ENCODE peak calls at places on chromosomes 6 and 20, in six cellular contexts. Z, B, X, I, T and G are unnamed samples. For H3K9me3 and H3K4me1, the result is how much of the 10 kb centered on the place peaks cover.

GRCh38 chr20:35561671-35562070 is 19.8 kb downstream of the ERGIC3 start:
- DNase-seq in I (no peak), Z (peak), B (no peak), T (no peak), X (no peak), G (no peak)

GRCh38 chr6:23031986-23032385 is 462.6 kb downstream of the HDGFL1 start:
- DNase-seq in I (no peak), T (no peak), B (no peak), X (no peak), Z (no peak), G (no peak)

GRCh38 chr20:56702931-56703840 is 74.1 kb downstream of the TFAP2C start:
- DNase-seq in T (no peak), I (no peak), B (no peak), Z (no peak), X (no peak), G (no peak)

GRCh38 chr6:88565836-88566235 is 397.6 kb downstream of the RNGTT start:
- DNase-seq in X (no peak), I (no peak), Z (no peak), B (no peak), T (no peak), G (no peak)

GRCh38 chr6:56727097-56727845 is 84.6 kb upstream of the DST start:
- DNase-seq in Z (no peak), B (no peak), T (no peak), X (no peak), I (no peak), G (no peak)

GRCh38 chr6:125790403-125791150 is at the start of gene NCOA7:
- DNase-seq in Z (peak), T (peak), B (peak), X (peak), I (peak), G (peak)

GRCh38 chr6:32107447-32107846 is 1.7 kb downstream of the TNXB start:
- DNase-seq in X (no peak), Z (no peak), B (peak), I (no peak), T (no peak), G (no peak)

GRCh38 chr20:42095221-42095620 is 477.0 kb upstream of the CHD6 start:
- DNase-seq in Z (no peak), X (no peak), B (no peak), I (no peak), T (no peak), G (no peak)

GRCh38 chr6:156021746-156022396 is 566.2 kb upstream of the NOX3 start:
- DNase-seq in I (no peak), X (no peak), T (no peak), Z (no peak), B (no peak), G (no peak)

GRCh38 chr6:7909323-7910276 is 988 bp downstream of the TXNDC5 start:
- DNase-seq in B (no peak), T (peak), I (peak), Z (peak), X (peak), G (peak)

GRCh38 chr6:40957616-40958492 is 81.2 kb downstream of the UNC5CL start:
- DNase-seq in X (no peak), B (no peak), Z (no peak), I (no peak), T (no peak), G (no peak)

GRCh38 chr6:2639876-2640275 is 110.8 kb downstream of the MYLK4 start:
- DNase-seq in B (no peak), I (no peak), T (no peak), Z (no peak), X (no peak), G (no peak)

GRCh38 chr6:37283786-37284185 is 25.8 kb upstream of the TMEM217 start:
- DNase-seq in X (peak), Z (peak), T (no peak), B (peak), I (peak), G (no peak)

GRCh38 chr20:39853664-39854063 is 835.4 kb downstream of the MAFB start:
- DNase-seq in B (no peak), Z (no peak), X (no peak), T (no peak), I (no peak), G (no peak)

GRCh38 chr6:143049611-143050010 is 11.1 kb upstream of the AIG1 start:
- DNase-seq in I (peak), B (no peak), T (no peak), Z (no peak), X (no peak), G (no peak)

GRCh38 chr6:33759887-33760629 is 13.4 kb upstream of the IP6K3 start:
- DNase-seq in X (no peak), I (no peak), T (no peak), Z (no peak), B (no peak), G (no peak)

GRCh38 chr6:141464490-141464889 is 668.2 kb upstream of the GJE1 start:
- DNase-seq in Z (no peak), T (no peak), I (no peak), X (no peak), B (no peak), G (no peak)

GRCh38 chr6:35213824-35214756 is at the start of gene SCUBE3:
- DNase-seq in B (no peak), I (peak), X (peak), T (peak), Z (no peak), G (peak)

GRCh38 chr20:35451295-35451694 is 4.1 kb upstream of the CEP250 start:
- DNase-seq in X (no peak), Z (no peak), T (peak), B (no peak), I (no peak), G (no peak)

GRCh38 chr20:49851234-49851755 is 38.7 kb downstream of the SLC9A8 start:
- DNase-seq in Z (no peak), I (no peak), B (peak), T (no peak), X (no peak), G (no peak)

GRCh38 chr20:45358282-45359068 is 4.5 kb upstream of the SYS1 start:
- DNase-seq in I (no peak), X (peak), B (peak), T (no peak), Z (peak), G (no peak)

GRCh38 chr6:89777455-89777854 is 42.1 kb downstream of the MDN1 start:
- DNase-seq in T (no peak), X (no peak), Z (no peak), B (no peak), I (no peak), G (no peak)

GRCh38 chr20:32753731-32754130 is 8.5 kb upstream of the DNMT3B start:
- DNase-seq in X (no peak), B (no peak), T (no peak), Z (no peak), I (no peak), G (no peak)

GRCh38 chr20:5073154-5074049 is 46.4 kb downstream of the PCNA start:
- DNase-seq in T (peak), X (peak), Z (peak), I (peak), B (peak), G (no peak)

GRCh38 chr20:45461225-45461624 is 8.3 kb upstream of the WFDC2 start:
- DNase-seq in Z (no peak), X (no peak), B (no peak), T (no peak), I (no peak), G (no peak)

GRCh38 chr6:41077536-41077935 is 4.8 kb downstream of the NFYA start:
- DNase-seq in T (no peak), X (no peak), B (no peak), Z (no peak), I (no peak), G (no peak)

DNA sequence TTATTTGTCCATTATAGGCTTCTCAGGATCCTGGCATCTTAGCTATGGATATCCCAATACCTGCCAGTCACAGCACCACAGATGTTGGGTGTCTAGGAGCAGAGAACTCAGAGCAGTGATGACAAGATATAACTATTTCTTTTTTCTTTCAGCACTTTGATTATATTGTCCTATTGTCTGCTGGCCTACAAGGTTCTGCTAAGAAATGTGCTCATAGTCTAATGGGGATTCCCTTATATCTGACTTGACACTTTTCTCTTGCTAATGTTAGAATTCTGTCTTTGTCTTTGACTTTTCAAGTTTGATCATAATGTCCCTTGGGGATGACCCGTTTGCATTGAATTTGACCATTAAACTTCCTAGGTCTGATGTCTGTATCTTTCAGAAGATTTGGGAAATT is 270.4 kb downstream of the OGFRL1 start:
- DNase-seq in I (no peak), B (no peak), X (no peak), T (no peak), Z (no peak), G (no peak)
- H3K9me3 ChIP-seq in I (under half), B (under half), X (under half), T (under half), Z (under half), G (under half)

DNA sequence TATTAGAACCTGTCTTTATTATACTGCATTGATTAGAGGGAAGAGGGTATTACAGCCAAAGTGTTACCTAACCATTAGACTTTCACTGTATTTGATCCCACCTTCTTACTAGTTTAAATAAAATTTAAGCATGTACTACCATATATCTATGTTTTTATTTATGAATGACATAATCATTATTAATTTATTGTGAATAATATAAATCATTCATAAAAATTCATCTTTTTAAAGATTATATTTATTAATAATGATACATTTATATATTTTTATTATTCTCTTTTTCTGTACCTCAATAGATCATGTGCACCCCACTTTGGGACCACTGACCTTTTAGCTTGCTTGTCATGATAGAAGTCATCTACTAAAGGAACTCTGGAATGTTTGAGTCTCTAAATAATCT is 223.5 kb upstream of the MARCKS start:
- DNase-seq in Z (no peak), T (no peak), B (no peak), X (no peak), I (no peak), G (no peak)
- H3K4me1 ChIP-seq in Z (under half), T (under half), B (under half), X (under half), I (under half), G (under half)

DNA sequence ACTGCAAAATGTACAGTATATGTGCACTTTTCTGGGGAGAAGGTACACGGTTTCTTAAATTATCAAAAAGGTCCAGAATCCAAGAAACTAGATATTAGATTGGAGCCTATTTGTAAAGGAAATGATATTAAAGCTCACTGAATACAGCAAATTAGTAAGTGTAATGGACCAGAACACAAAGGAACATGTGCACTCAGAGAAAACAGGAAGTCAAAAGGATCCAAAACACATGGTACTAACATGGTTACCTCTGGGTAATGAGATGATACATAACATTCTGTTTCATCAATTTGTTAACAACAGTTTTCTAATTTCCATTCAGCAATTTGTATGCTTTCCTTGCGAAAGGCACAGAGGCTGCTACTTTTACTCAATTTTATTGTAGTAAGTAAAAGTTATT is 18.7 kb downstream of the ZNF322 start:
- DNase-seq in X (no peak), B (no peak), I (no peak), T (no peak), Z (no peak), G (no peak)
- H3K9me3 ChIP-seq in X (under half), B (under half), I (under half), T (under half), Z (under half), G (under half)

DNA sequence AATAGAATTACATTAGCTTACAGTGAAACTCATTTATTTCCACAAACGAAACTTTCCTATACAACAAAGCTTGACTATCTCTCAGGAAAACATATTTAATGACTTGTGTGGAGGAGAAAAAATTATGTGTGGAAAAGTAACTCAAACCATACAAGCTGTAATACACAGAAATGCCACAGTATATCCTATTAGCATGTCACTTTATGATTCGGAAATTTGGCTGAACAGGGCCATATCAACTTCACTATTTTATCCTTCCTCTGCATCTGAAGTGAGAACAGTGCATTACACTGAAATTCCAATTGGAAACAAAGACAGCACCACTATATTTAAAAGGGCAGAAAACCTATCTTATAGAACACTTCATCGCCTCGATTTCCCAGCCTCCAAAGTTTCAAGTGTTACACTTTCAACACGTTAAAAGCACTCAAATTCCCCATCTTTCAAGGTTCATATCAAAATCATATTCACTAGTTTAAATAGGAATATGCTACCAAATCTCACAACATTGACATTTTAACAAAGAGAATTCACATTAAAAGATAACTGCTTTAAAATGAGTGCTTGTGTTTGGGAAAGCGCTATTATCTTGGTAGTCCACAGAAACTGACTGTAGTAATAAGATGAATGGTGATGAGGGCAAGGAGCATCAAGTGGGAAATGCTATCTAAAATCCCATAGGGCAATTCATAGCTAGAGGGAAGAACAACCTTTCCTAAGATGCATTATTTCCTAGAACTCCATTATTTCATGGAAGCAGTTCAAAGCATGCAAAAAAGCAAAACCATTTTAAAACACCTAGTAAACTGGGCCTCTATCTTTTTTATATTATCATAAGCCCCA is 1.8 kb downstream of the REV3L start:
- DNase-seq in X (no peak), T (no peak), B (no peak), I (no peak), Z (no peak), G (no peak)
- H3K4me1 ChIP-seq in X (under half), T (under half), B (under half), I (under half), Z (half or more), G (under half)